ENCODE peak calls at places on chromosomes 16 and 17, in six cellular contexts. One of them, this sample, is unnamed.

GRCh38 chr17:15278381-15278780 is 13.3 kb upstream of the PMP22 start:
- DNase-seq in heart left ventricle: no peak
- DNase-seq in GM12865: no peak
- DNase-seq in NB4: no peak
- DNase-seq in Peyer's patch: no peak
- DNase-seq in neural progenitor cell: no peak
- DNase-seq in this sample: no peak

GRCh38 chr17:72358465-72358864 is 237.6 kb downstream of the SOX9 start:
- DNase-seq in NB4: no peak
- DNase-seq in Peyer's patch: no peak
- DNase-seq in neural progenitor cell: no peak
- DNase-seq in GM12865: no peak
- DNase-seq in heart left ventricle: no peak
- DNase-seq in this sample: peak; percentile 88

GRCh38 chr16:54628796-54629625 is 301.7 kb upstream of the IRX5 start:
- DNase-seq in neural progenitor cell: no peak
- DNase-seq in Peyer's patch: no peak
- DNase-seq in NB4: no peak
- DNase-seq in GM12865: no peak
- DNase-seq in heart left ventricle: no peak
- DNase-seq in this sample: no peak

GRCh38 chr17:48023408-48024148 is 14.0 kb downstream of the COPZ2 start:
- DNase-seq in NB4: peak; percentile 83
- DNase-seq in Peyer's patch: peak; percentile 81
- DNase-seq in GM12865: peak; percentile 30
- DNase-seq in heart left ventricle: peak; percentile 88
- DNase-seq in neural progenitor cell: peak; percentile 93
- DNase-seq in this sample: peak; percentile 77

GRCh38 chr17:3710951-3711383 is 12.7 kb upstream of the HASPIN start:
- DNase-seq in heart left ventricle: no peak
- DNase-seq in GM12865: peak; percentile 99
- DNase-seq in Peyer's patch: peak; percentile 84
- DNase-seq in neural progenitor cell: no peak
- DNase-seq in NB4: peak; percentile 83
- DNase-seq in this sample: peak; percentile 30

GRCh38 chr17:76251478-76252039 is 11.3 kb upstream of the RNF157 start:
- DNase-seq in NB4: no peak
- DNase-seq in Peyer's patch: peak; percentile 66
- DNase-seq in heart left ventricle: no peak
- DNase-seq in GM12865: no peak
- DNase-seq in neural progenitor cell: no peak
- DNase-seq in this sample: no peak

GRCh38 chr17:57455063-57455914 is 199.0 kb downstream of the MSI2 start:
- DNase-seq in neural progenitor cell: no peak
- DNase-seq in GM12865: peak; percentile 96
- DNase-seq in Peyer's patch: no peak
- DNase-seq in NB4: peak; percentile 98
- DNase-seq in heart left ventricle: no peak
- DNase-seq in this sample: peak; percentile 38

GRCh38 chr16:77657016-77657415 is 65.3 kb upstream of the NUDT7 start:
- DNase-seq in GM12865: peak; percentile 22
- DNase-seq in heart left ventricle: no peak
- DNase-seq in neural progenitor cell: peak; percentile 31
- DNase-seq in NB4: peak; percentile 81
- DNase-seq in Peyer's patch: no peak
- DNase-seq in this sample: peak; percentile 22

GRCh38 chr17:48259710-48260291 is 152.2 kb downstream of the SNX11 start:
- DNase-seq in heart left ventricle: no peak
- DNase-seq in Peyer's patch: peak; percentile 52
- DNase-seq in neural progenitor cell: peak; percentile 38
- DNase-seq in GM12865: peak; percentile 40
- DNase-seq in NB4: peak; percentile 55
- DNase-seq in this sample: peak; percentile 43

GRCh38 chr16:85372627-85373372 is 240.3 kb upstream of the GSE1 start:
- DNase-seq in neural progenitor cell: no peak
- DNase-seq in NB4: peak; percentile 94
- DNase-seq in GM12865: no peak
- DNase-seq in Peyer's patch: peak; percentile 63
- DNase-seq in heart left ventricle: no peak
- DNase-seq in this sample: peak; percentile 84

GRCh38 chr16:81889896-81890634 is 111.0 kb downstream of the PLCG2 start:
- DNase-seq in neural progenitor cell: peak; percentile 69
- DNase-seq in heart left ventricle: peak; percentile 44
- DNase-seq in NB4: peak; percentile 78
- DNase-seq in GM12865: peak; percentile 71
- DNase-seq in Peyer's patch: peak; percentile 82
- DNase-seq in this sample: peak; percentile 66

GRCh38 chr16:11401161-11402050 is 56.1 kb downstream of the RMI2 start:
- DNase-seq in neural progenitor cell: no peak
- DNase-seq in NB4: no peak
- DNase-seq in GM12865: no peak
- DNase-seq in Peyer's patch: no peak
- DNase-seq in heart left ventricle: peak; percentile 73
- DNase-seq in this sample: no peak

GRCh38 chr17:9862191-9862590 is 36.5 kb downstream of the GLP2R start:
- DNase-seq in GM12865: no peak
- DNase-seq in NB4: no peak
- DNase-seq in heart left ventricle: no peak
- DNase-seq in Peyer's patch: no peak
- DNase-seq in neural progenitor cell: no peak
- DNase-seq in this sample: no peak

GRCh38 chr16:55643161-55643970 is 12.4 kb upstream of the SLC6A2 start:
- DNase-seq in neural progenitor cell: no peak
- DNase-seq in GM12865: no peak
- DNase-seq in heart left ventricle: no peak
- DNase-seq in Peyer's patch: no peak
- DNase-seq in NB4: no peak
- DNase-seq in this sample: no peak

GRCh38 chr17:1779571-1780074 is 17.8 kb downstream of the SERPINF1 start:
- DNase-seq in NB4: no peak
- DNase-seq in heart left ventricle: peak; percentile 80
- DNase-seq in GM12865: no peak
- DNase-seq in neural progenitor cell: no peak
- DNase-seq in Peyer's patch: peak; percentile 78
- DNase-seq in this sample: peak; percentile 95

GRCh38 chr16:546909-547770 is 13.1 kb upstream of the PRR35 start:
- DNase-seq in NB4: peak; percentile 95
- DNase-seq in Peyer's patch: peak; percentile 82
- DNase-seq in GM12865: no peak
- DNase-seq in neural progenitor cell: peak; percentile 82
- DNase-seq in heart left ventricle: peak; percentile 60
- DNase-seq in this sample: peak; percentile 58

GRCh38 chr16:74577882-74578366 is 29.0 kb downstream of the GLG1 start:
- DNase-seq in NB4: peak; percentile 20
- DNase-seq in neural progenitor cell: no peak
- DNase-seq in heart left ventricle: no peak
- DNase-seq in GM12865: peak; percentile 34
- DNase-seq in Peyer's patch: no peak
- DNase-seq in this sample: peak; percentile 61

GRCh38 chr17:15493031-15493750 is 25.8 kb upstream of the CDRT4 start:
- DNase-seq in neural progenitor cell: peak; percentile 47
- DNase-seq in Peyer's patch: no peak
- DNase-seq in heart left ventricle: no peak
- DNase-seq in NB4: no peak
- DNase-seq in GM12865: no peak
- DNase-seq in this sample: no peak

GRCh38 chr17:77840156-77840555 is 118.3 kb upstream of the TNRC6C start:
- DNase-seq in Peyer's patch: peak; percentile 40
- DNase-seq in NB4: no peak
- DNase-seq in heart left ventricle: peak; percentile 57
- DNase-seq in neural progenitor cell: no peak
- DNase-seq in GM12865: no peak
- DNase-seq in this sample: no peak

GRCh38 chr16:83971165-83972130 is 3.4 kb downstream of the NECAB2 start:
- DNase-seq in NB4: no peak
- DNase-seq in heart left ventricle: peak; percentile 24
- DNase-seq in GM12865: no peak
- DNase-seq in neural progenitor cell: peak; percentile 17
- DNase-seq in Peyer's patch: no peak
- DNase-seq in this sample: no peak

GRCh38 chr16:27323781-27324561 is 10.2 kb downstream of the IL4R start:
- DNase-seq in neural progenitor cell: no peak
- DNase-seq in NB4: no peak
- DNase-seq in Peyer's patch: peak; percentile 38
- DNase-seq in GM12865: no peak
- DNase-seq in heart left ventricle: no peak
- DNase-seq in this sample: no peak

GRCh38 chr17:34709108-34709779 is 129.9 kb downstream of the TMEM132E start:
- DNase-seq in neural progenitor cell: no peak
- DNase-seq in GM12865: no peak
- DNase-seq in Peyer's patch: no peak
- DNase-seq in heart left ventricle: no peak
- DNase-seq in NB4: no peak
- DNase-seq in this sample: no peak

GRCh38 chr17:73595068-73595865 is 49.0 kb downstream of the SDK2 start:
- DNase-seq in heart left ventricle: peak; percentile 66
- DNase-seq in Peyer's patch: peak; percentile 62
- DNase-seq in neural progenitor cell: peak; percentile 64
- DNase-seq in NB4: peak; percentile 28
- DNase-seq in GM12865: peak; percentile 13
- DNase-seq in this sample: peak; percentile 62

GRCh38 chr17:36133629-36134259 is 30.1 kb downstream of the CCL4 start:
- DNase-seq in neural progenitor cell: no peak
- DNase-seq in Peyer's patch: no peak
- DNase-seq in GM12865: no peak
- DNase-seq in NB4: no peak
- DNase-seq in heart left ventricle: no peak
- DNase-seq in this sample: no peak

GRCh38 chr17:37657202-37657601 is 14.0 kb upstream of the DDX52 start:
- DNase-seq in heart left ventricle: no peak
- DNase-seq in Peyer's patch: no peak
- DNase-seq in GM12865: no peak
- DNase-seq in neural progenitor cell: no peak
- DNase-seq in NB4: no peak
- DNase-seq in this sample: no peak

GRCh38 chr17:37662358-37662757 is 19.1 kb upstream of the DDX52 start:
- DNase-seq in NB4: no peak
- DNase-seq in GM12865: no peak
- DNase-seq in neural progenitor cell: peak; percentile 47
- DNase-seq in Peyer's patch: no peak
- DNase-seq in heart left ventricle: no peak
- DNase-seq in this sample: no peak

GRCh38 chr17:37659887-37660286 is 16.6 kb upstream of the DDX52 start:
- DNase-seq in heart left ventricle: no peak
- DNase-seq in Peyer's patch: no peak
- DNase-seq in NB4: no peak
- DNase-seq in GM12865: no peak
- DNase-seq in neural progenitor cell: no peak
- DNase-seq in this sample: no peak

GRCh38 chr17:37664214-37664613 is 21.0 kb upstream of the DDX52 start:
- DNase-seq in NB4: no peak
- DNase-seq in Peyer's patch: no peak
- DNase-seq in neural progenitor cell: no peak
- DNase-seq in heart left ventricle: no peak
- DNase-seq in GM12865: no peak
- DNase-seq in this sample: no peak

DNA sequence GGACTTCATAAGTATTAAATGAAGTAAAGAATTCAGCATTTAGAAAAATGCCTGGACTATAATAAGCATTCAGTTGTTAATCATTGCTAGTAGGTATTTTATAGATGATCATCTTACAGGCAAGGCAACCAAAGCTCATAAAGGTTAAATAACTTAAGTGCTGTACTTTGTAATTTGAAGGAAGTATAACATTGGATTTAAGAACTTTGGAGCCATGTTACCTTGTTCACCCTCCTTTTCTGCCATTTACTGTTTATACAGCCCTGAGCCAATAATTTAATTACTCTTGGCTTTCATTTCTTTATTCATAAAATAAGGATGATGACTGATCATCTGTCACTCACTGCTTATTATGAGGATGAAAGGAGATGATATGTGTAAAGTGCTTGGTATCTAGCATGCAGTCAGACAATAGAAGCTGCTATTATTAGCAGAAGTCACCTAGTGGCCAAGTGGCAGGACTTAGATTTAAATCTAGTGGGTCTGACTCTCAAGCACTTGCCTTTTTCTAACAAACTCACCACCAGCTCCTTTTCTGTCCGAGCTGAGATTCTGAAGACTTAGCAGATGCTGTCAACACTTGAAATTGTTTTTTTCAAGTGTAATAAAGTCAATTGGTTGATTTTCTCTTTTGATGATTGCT is 18.2 kb upstream of the DDX52 start:
- DNase-seq in NB4: no peak
- DNase-seq in neural progenitor cell: no peak
- DNase-seq in Peyer's patch: no peak
- DNase-seq in heart left ventricle: no peak
- DNase-seq in GM12865: no peak
- DNase-seq in this sample: no peak
- TF ChIP-seq CTCF in NB4: no peak
- TF ChIP-seq CTCF in neural progenitor cell: peak; percentile 25
- TF ChIP-seq CTCF in Peyer's patch: no peak
- TF ChIP-seq CTCF in heart left ventricle: no peak
- TF ChIP-seq CTCF in GM12865: no peak
- TF ChIP-seq CTCF in this sample: no peak

GRCh38 chr17:29927546-29927945 is 2.5 kb downstream of the SSH2 start:
- DNase-seq in GM12865: no peak
- DNase-seq in heart left ventricle: no peak
- DNase-seq in Peyer's patch: no peak
- DNase-seq in NB4: no peak
- DNase-seq in neural progenitor cell: no peak
- DNase-seq in this sample: no peak
- H3K4me3 ChIP-seq in GM12865: no peak overlapping the region
- H3K4me3 ChIP-seq in heart left ventricle: no peak overlapping the region
- H3K4me3 ChIP-seq in Peyer's patch: no peak overlapping the region
- H3K4me3 ChIP-seq in NB4: peak overlapping the region; percentile 81
- H3K4me3 ChIP-seq in neural progenitor cell: no peak overlapping the region
- H3K4me3 ChIP-seq in this sample: no peak overlapping the region

GRCh38 chr16:4574919-4575705 is 19.0 kb downstream of the C16orf96 start:
- DNase-seq in neural progenitor cell: peak; percentile 41
- DNase-seq in Peyer's patch: no peak
- DNase-seq in heart left ventricle: no peak
- DNase-seq in NB4: peak; percentile 35
- DNase-seq in GM12865: no peak
- DNase-seq in this sample: no peak
- TF ChIP-seq CTCF in neural progenitor cell: peak; percentile 16
- TF ChIP-seq CTCF in Peyer's patch: no peak
- TF ChIP-seq CTCF in heart left ventricle: no peak
- TF ChIP-seq CTCF in NB4: no peak
- TF ChIP-seq CTCF in GM12865: no peak
- TF ChIP-seq CTCF in this sample: no peak

DNA sequence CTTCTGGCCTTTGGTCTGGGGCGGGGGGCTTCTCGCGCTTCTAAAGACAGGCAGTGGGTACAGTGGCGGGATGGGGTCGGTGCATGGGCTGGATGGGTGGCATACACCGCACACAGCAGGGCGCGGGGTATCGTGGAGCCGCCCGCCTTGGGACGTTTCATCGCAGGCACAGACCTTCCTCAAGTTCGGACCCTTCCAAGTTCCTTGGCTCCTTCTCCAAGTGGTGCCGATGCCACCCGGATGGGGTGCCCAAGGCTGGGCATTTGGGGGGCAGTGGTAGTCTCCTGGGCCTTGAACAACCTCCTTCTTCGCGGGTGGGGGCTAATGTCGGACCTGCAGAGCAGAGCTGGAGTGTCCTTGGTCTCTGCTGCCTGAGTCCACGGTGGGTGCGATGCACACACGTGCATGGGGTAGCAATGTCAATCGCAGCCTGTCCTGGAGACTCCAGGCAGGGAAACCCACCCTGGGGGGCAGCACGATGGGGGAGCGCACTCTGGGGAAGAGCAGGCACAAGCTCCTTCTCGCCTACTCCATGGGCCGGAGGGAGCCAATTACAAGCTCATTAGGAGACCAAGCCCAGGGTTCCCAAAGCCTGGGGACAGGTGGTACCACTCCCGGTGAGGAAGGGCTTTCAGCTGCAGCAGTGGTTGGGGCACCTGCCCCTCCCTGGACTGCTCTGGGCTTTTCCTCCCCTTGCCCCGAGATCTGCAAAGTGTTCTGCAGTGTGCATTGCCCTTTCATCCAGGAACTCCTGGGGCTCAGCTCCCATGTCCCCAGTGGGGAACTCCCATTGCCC is 721 bp upstream of the MTSS2 start:
- DNase-seq in GM12865: no peak
- DNase-seq in NB4: peak; percentile 44
- DNase-seq in Peyer's patch: no peak
- DNase-seq in heart left ventricle: no peak
- DNase-seq in neural progenitor cell: no peak
- DNase-seq in this sample: no peak
- H3K4me3 ChIP-seq in GM12865: no peak overlapping the region
- H3K4me3 ChIP-seq in NB4: peak overlapping the region; percentile 50
- H3K4me3 ChIP-seq in Peyer's patch: peak overlapping the region; percentile 52
- H3K4me3 ChIP-seq in heart left ventricle: peak overlapping the region; percentile 25
- H3K4me3 ChIP-seq in neural progenitor cell: peak overlapping the region; percentile 47
- H3K4me3 ChIP-seq in this sample: peak overlapping the region; percentile 58